ENCODE peak calls at places on chromosomes 6 and 20, in ten cellular contexts. F, A, Z, E, T, J, R, U, D and M are unnamed samples.

GRCh38 chr20:37277253-37277593 is 12.2 kb upstream of the MANBAL start:
- DNase-seq in F (no peak), A (no peak), Z (no peak), E (no peak), T (no peak), J (no peak), R (no peak), U (no peak), D (no peak), M (no peak)

GRCh38 chr20:37521091-37521771 is at the start of gene NNAT:
- DNase-seq in F (no peak), A (no peak), Z (no peak), E (no peak), T (no peak), J (no peak), R (no peak), U (no peak), D (no peak), M (peak; percentile 24)

GRCh38 chr20:37392441-37393195 is 46.7 kb downstream of the SRC start:
- DNase-seq in F (no peak), A (no peak), Z (no peak), E (peak; percentile 84), T (no peak), J (no peak), R (no peak), U (no peak), D (peak; percentile 67), M (no peak)

GRCh38 chr6:27901801-27902200 is 10.4 kb downstream of the OR2B2 start:
- DNase-seq in F (no peak), A (peak; percentile 6), Z (no peak), E (peak; percentile 35), T (no peak), J (no peak), R (no peak), U (no peak), D (peak; percentile 45), M (no peak)

GRCh38 chr6:114058435-114058834 is 87.5 kb upstream of the HDAC2 start:
- DNase-seq in F (no peak), A (no peak), Z (no peak), E (no peak), T (no peak), J (no peak), R (no peak), U (no peak), D (no peak), M (no peak)

GRCh38 chr20:25459111-25459830 is 51.8 kb downstream of the GINS1 start:
- DNase-seq in F (no peak), A (no peak), Z (no peak), E (no peak), T (no peak), J (no peak), R (no peak), U (peak; percentile 45), D (no peak), M (no peak)

GRCh38 chr6:161143663-161144430 is 130.0 kb downstream of the AGPAT4 start:
- DNase-seq in F (no peak), A (no peak), Z (no peak), E (no peak), T (no peak), J (no peak), R (peak; percentile 79), U (no peak), D (no peak), M (no peak)

GRCh38 chr6:23547851-23548250 is 578.2 kb upstream of the NRSN1 start:
- DNase-seq in F (no peak), A (no peak), Z (no peak), E (no peak), T (no peak), J (no peak), R (no peak), U (no peak), D (no peak), M (no peak)

GRCh38 chr6:158805698-158806373 is 13.3 kb downstream of the EZR start:
- DNase-seq in F (peak; percentile 63), A (no peak), Z (no peak), E (no peak), T (no peak), J (no peak), R (no peak), U (peak; percentile 82), D (peak; percentile 36), M (peak; percentile 25)

GRCh38 chr6:158801655-158802294 is 17.4 kb downstream of the EZR start:
- DNase-seq in F (peak; percentile 85), A (no peak), Z (no peak), E (no peak), T (no peak), J (no peak), R (no peak), U (peak; percentile 90), D (no peak), M (peak; percentile 25)

GRCh38 chr6:158799051-158799792 is 19.9 kb downstream of the EZR start:
- DNase-seq in F (peak; percentile 59), A (no peak), Z (no peak), E (peak; percentile 72), T (peak; percentile 48), J (no peak), R (no peak), U (peak; percentile 73), D (no peak), M (peak; percentile 73)

GRCh38 chr6:158807515-158808441 is 11.4 kb downstream of the EZR start:
- DNase-seq in F (no peak), A (no peak), Z (no peak), E (no peak), T (no peak), J (no peak), R (no peak), U (no peak), D (no peak), M (peak; percentile 21)

GRCh38 chr6:158803733-158804143 is 15.4 kb downstream of the EZR start:
- DNase-seq in F (no peak), A (no peak), Z (peak; percentile 43), E (no peak), T (no peak), J (no peak), R (no peak), U (peak; percentile 89), D (peak; percentile 82), M (peak; percentile 34)
- TF ChIP-seq POLR2A in F (peak; percentile 14), A (no peak), Z (peak; percentile 49), E (no peak), T (no peak), J (no peak), R (no peak), U (no peak), D (no peak), M (no peak)

DNA sequence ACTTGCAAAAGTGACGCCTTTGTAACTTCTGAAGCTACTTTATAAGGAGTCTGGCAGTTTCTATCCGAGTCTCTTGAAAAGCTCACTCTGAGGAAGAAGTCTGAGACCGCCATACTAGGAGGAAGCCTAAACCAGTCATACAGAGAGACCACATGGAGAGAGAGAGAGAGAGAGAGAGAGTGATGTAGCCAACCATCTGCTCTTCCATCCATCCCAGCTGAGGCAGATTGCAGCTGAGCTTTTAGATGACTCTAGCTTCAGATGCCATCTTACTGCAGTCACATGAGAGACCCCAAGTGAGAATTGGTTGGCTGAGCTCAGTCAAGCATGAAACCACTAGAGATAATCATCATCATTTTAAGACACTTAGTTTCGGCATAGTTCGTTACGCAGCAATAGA is 15.0 kb upstream of the DTNBP1 start:
- DNase-seq in F (no peak), A (no peak), Z (no peak), E (no peak), T (no peak), J (no peak), R (no peak), U (no peak), D (no peak), M (no peak)
- TF ChIP-seq POLR2A in F (no peak), A (no peak), Z (no peak), E (no peak), T (no peak), J (no peak), R (no peak), U (no peak), D (no peak), M (no peak)

DNA sequence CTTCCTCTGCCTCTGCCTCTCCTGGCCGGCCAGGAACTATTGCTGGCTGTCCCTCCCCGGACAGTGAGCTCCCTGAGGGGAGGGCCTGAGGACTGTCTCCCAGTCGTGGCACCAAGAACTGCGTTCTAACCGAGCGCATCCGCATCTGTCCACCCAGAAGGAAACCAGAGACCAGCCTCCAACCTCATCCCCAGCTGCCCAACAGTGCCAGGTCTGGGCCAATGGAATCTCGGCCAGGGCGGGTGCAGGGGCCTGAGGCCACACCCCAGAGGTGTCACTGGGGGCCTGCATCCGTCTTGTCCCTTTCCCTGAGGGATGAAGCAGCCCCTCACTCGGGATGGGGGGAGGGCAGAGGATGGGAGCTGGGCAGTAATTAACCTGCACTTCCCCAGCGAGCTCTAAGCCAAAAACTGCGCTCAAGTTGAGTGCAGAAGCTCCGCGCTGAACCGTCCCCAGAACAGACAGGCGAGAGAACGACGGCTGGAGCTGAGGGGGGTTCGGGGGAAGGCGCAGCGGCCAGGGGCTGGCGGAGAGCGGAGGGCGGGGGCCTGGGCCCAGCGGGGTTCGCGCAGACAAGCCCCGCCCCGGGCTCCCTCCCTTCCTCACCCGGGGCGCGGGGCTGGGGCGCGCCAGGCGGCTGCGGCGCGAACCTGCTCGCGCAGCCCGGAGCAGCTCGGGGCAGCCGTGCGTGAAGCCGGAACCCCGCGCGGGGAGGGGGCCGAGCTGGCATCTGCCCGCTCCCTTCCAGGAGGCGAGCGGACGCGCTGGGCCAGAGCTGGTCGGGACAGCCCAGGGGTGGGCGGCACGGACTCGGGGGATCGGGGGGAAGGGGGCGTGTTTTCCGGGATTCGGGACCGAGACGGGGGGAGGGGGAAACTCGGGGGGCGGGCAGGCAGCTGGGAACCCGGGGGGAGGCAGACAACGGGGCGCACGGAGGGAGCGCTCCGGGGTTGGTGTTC is 1.4 kb downstream of the TFEB start:
- DNase-seq in F (peak; percentile 82), A (peak; percentile 36), Z (peak; percentile 92), E (peak; percentile 75), T (peak; percentile 67), J (no peak), R (no peak), U (peak; percentile 91), D (peak; percentile 78), M (peak; percentile 77)
- TF ChIP-seq POLR2A in F (peak; percentile 38), A (no peak), Z (peak; percentile 71), E (peak; percentile 8), T (no peak), J (no peak), R (peak; percentile 64), U (peak; percentile 21), D (no peak), M (no peak)

DNA sequence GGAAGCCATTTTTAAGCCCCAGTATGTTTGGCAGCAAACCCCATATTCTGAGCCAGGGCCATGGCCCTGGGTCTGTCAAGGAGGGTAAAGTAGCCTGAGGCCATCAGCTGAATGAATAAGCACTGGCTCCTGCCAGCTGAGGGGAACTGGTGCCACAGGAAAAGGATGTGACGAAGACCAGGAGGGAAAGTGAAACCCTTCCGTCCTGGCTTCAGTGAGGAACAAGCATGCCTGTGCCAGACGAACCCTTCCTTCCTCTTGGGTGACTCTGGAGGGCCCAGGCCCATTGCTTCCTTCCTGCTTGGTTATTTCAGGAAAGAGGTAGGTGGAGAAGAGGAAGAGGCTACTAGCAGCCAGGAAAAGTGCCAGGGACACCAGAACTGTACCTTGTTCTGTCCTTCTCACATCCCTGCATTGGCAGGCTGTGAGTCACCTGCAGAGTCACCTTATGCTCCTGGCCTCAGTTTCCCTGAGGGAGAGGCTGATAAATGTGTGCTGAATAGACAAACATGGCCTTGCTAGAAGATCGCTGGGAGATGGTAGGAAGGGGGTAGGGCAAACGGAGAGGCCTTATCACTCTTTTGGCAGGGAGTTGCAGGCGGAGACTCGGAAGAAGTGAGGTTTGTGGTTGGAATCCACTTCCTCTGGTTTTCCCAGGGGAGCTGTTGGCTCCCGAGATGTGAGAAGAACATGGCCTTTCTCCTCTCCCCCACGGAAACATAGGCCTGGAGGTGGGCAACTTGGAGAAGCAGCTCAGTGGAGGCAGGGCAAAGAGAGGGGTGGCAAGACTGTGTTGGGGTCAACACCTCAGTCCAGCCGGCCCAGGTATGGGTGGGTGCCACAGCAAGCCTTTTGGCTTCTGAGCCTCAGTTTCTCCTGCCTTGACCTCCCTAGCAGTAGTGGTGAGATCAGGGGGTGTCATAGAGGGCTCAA is 37.4 kb downstream of the COX4I2 start:
- DNase-seq in F (peak; percentile 69), A (no peak), Z (peak; percentile 46), E (no peak), T (peak; percentile 69), J (no peak), R (no peak), U (peak; percentile 86), D (peak; percentile 94), M (peak; percentile 71)
- TF ChIP-seq POLR2A in F (no peak), A (no peak), Z (peak; percentile 60), E (no peak), T (no peak), J (no peak), R (no peak), U (no peak), D (no peak), M (no peak)